ENCODE peak calls at places on chromosomes 7 and 10, in nine cellular contexts. U is heart left ventricle, H is neural progenitor cell, F is upper lobe of right lung, S is fibroblast of lung, L is nephron progenitor cell, P is RWPE1, E is BJ, D is cardiac muscle cell. N is an unnamed sample.

GRCh38 chr7:134619627-134620331 is 26.9 kb upstream of the BPGM start:
- DNase-seq in U (no peak), H (no peak), F (no peak), S (peak), L (no peak), P (peak), E (peak), D (no peak), N (no peak)

GRCh38 chr7:98174334-98175259 is 36.6 kb upstream of the BHLHA15 start:
- DNase-seq in U (peak), H (no peak), F (peak), S (no peak), L (no peak), P (no peak), E (no peak), D (no peak), N (no peak)

GRCh38 chr10:126969310-126969709 is 64.1 kb downstream of the DOCK1 start:
- DNase-seq in U (no peak), H (peak), F (no peak), S (no peak), L (no peak), P (peak), E (no peak), D (no peak), N (no peak)

GRCh38 chr7:4185136-4185535 is 497.0 kb upstream of the FOXK1 start:
- DNase-seq in U (peak), H (no peak), F (no peak), S (no peak), L (no peak), P (no peak), E (no peak), D (no peak), N (no peak)

GRCh38 chr10:59904431-59905065 is 1.8 kb downstream of the CCDC6 start:
- DNase-seq in U (no peak), H (peak), F (no peak), S (no peak), L (peak), P (no peak), E (no peak), D (peak), N (no peak)

GRCh38 chr10:126252884-126253612 is 135.2 kb downstream of the ADAM12 start:
- DNase-seq in U (peak), H (no peak), F (no peak), S (peak), L (no peak), P (peak), E (peak), D (no peak), N (no peak)

GRCh38 chr7:19538036-19538435 is 170.8 kb downstream of the POLR1F start:
- DNase-seq in U (no peak), H (peak), F (no peak), S (peak), L (no peak), P (no peak), E (no peak), D (no peak), N (no peak)

GRCh38 chr10:62307635-62308034 is 39.0 kb upstream of the RTKN2 start:
- DNase-seq in U (no peak), H (no peak), F (no peak), S (no peak), L (no peak), P (no peak), E (no peak), D (no peak), N (no peak)

GRCh38 chr7:44072364-44073231 is 7.2 kb upstream of the PGAM2 start:
- DNase-seq in U (peak), H (peak), F (no peak), S (peak), L (peak), P (peak), E (peak), D (peak), N (peak)

GRCh38 chr7:66326501-66327180 is 121.5 kb downstream of the TPST1 start:
- DNase-seq in U (no peak), H (no peak), F (no peak), S (peak), L (no peak), P (no peak), E (peak), D (no peak), N (no peak)

GRCh38 chr7:4738711-4739527 is 36.5 kb upstream of the AP5Z1 start:
- DNase-seq in U (peak), H (peak), F (no peak), S (peak), L (peak), P (peak), E (no peak), D (peak), N (no peak)

GRCh38 chr7:77800158-77800557 is 1.6 kb downstream of the PHTF2 start:
- DNase-seq in U (no peak), H (no peak), F (no peak), S (peak), L (no peak), P (no peak), E (no peak), D (peak), N (no peak)

GRCh38 chr7:28536259-28536658 is 123.9 kb downstream of the CREB5 start:
- DNase-seq in U (no peak), H (peak), F (no peak), S (peak), L (peak), P (peak), E (no peak), D (peak), N (no peak)

GRCh38 chr10:75754096-75754495 is 322.7 kb downstream of the LRMDA start:
- DNase-seq in U (no peak), H (no peak), F (no peak), S (no peak), L (no peak), P (no peak), E (no peak), D (no peak), N (no peak)

GRCh38 chr7:96962221-96962620 is 43.1 kb upstream of the DLX6 start:
- DNase-seq in U (no peak), H (no peak), F (no peak), S (peak), L (no peak), P (no peak), E (no peak), D (no peak), N (no peak)

GRCh38 chr7:156117542-156118245 is 305.4 kb upstream of the SHH start:
- DNase-seq in U (no peak), H (no peak), F (no peak), S (no peak), L (no peak), P (no peak), E (no peak), D (no peak), N (no peak)

GRCh38 chr7:117606132-117606531 is 126.3 kb downstream of the CFTR start:
- DNase-seq in U (no peak), H (no peak), F (no peak), S (no peak), L (no peak), P (no peak), E (no peak), D (no peak), N (no peak)

GRCh38 chr10:76150139-76150885 is 718.9 kb downstream of the LRMDA start:
- DNase-seq in U (no peak), H (peak), F (peak), S (peak), L (peak), P (peak), E (no peak), D (peak), N (no peak)

GRCh38 chr10:119135517-119135890 is 30.0 kb downstream of the SFXN4 start:
- DNase-seq in U (no peak), H (no peak), F (no peak), S (no peak), L (no peak), P (no peak), E (no peak), D (no peak), N (no peak)

GRCh38 chr7:94022550-94022949 is 18.4 kb upstream of the BET1 start:
- DNase-seq in U (no peak), H (no peak), F (no peak), S (no peak), L (no peak), P (no peak), E (no peak), D (no peak), N (no peak)

GRCh38 chr7:127391591-127392181 is 822 bp downstream of the ZNF800 start:
- DNase-seq in U (no peak), H (peak), F (peak), S (peak), L (no peak), P (peak), E (no peak), D (peak), N (no peak)

GRCh38 chr10:84762754-84763394 is 434.5 kb downstream of the CCSER2 start:
- DNase-seq in U (no peak), H (peak), F (no peak), S (no peak), L (no peak), P (no peak), E (no peak), D (no peak), N (no peak)

GRCh38 chr10:63145782-63146181 is 12.7 kb downstream of the NRBF2 start:
- DNase-seq in U (no peak), H (no peak), F (no peak), S (peak), L (no peak), P (no peak), E (no peak), D (no peak), N (no peak)

GRCh38 chr7:45702751-45703150 is 128.6 kb downstream of the ADCY1 start:
- DNase-seq in U (no peak), H (no peak), F (peak), S (no peak), L (no peak), P (no peak), E (no peak), D (no peak), N (no peak)

GRCh38 chr7:70432567-70433001 is 699.4 kb upstream of the GALNT17 start:
- DNase-seq in U (no peak), H (no peak), F (no peak), S (no peak), L (peak), P (no peak), E (no peak), D (no peak), N (no peak)

GRCh38 chr7:16708980-16709379 is 44.6 kb upstream of the TSPAN13 start:
- DNase-seq in U (peak), H (no peak), F (no peak), S (peak), L (no peak), P (peak), E (peak), D (no peak), N (no peak)

GRCh38 chr7:106068986-106069385 is 43.1 kb downstream of the SYPL1 start:
- DNase-seq in U (no peak), H (no peak), F (no peak), S (peak), L (no peak), P (no peak), E (no peak), D (no peak), N (no peak)

GRCh38 chr10:3887885-3888476 is 103.0 kb upstream of the KLF6 start:
- DNase-seq in U (peak), H (peak), F (no peak), S (peak), L (no peak), P (peak), E (peak), D (no peak), N (no peak)

GRCh38 chr10:11180228-11180627 is 162.6 kb downstream of the CELF2 start:
- DNase-seq in U (no peak), H (no peak), F (peak), S (no peak), L (no peak), P (no peak), E (no peak), D (no peak), N (no peak)

GRCh38 chr10:112827951-112828350 is 122.1 kb upstream of the TCF7L2 start:
- DNase-seq in U (no peak), H (no peak), F (no peak), S (no peak), L (no peak), P (peak), E (no peak), D (no peak), N (no peak)

GRCh38 chr7:33854951-33855350 is 50.4 kb upstream of the BMPER start:
- DNase-seq in U (no peak), H (no peak), F (no peak), S (peak), L (no peak), P (no peak), E (peak), D (no peak), N (no peak)

GRCh38 chr7:15932318-15932717 is 245.8 kb upstream of the MEOX2 start:
- DNase-seq in U (no peak), H (no peak), F (no peak), S (no peak), L (no peak), P (no peak), E (no peak), D (no peak), N (no peak)

GRCh38 chr10:48462482-48463020 is 142.3 kb downstream of the ARHGAP22 start:
- DNase-seq in U (no peak), H (no peak), F (peak), S (no peak), L (no peak), P (no peak), E (no peak), D (no peak), N (no peak)

GRCh38 chr7:98735801-98736200 is 118.7 kb downstream of the NPTX2 start:
- DNase-seq in U (no peak), H (no peak), F (peak), S (no peak), L (no peak), P (no peak), E (no peak), D (no peak), N (no peak)

GRCh38 chr10:71957546-71958275 is 6.5 kb upstream of the CHST3 start:
- DNase-seq in U (no peak), H (no peak), F (no peak), S (no peak), L (no peak), P (no peak), E (no peak), D (no peak), N (no peak)
- TF ChIP-seq CTCF in U (no peak), H (peak), F (no peak), S (peak), L (no peak), P (no peak), E (peak), D (peak), N (no peak)

DNA sequence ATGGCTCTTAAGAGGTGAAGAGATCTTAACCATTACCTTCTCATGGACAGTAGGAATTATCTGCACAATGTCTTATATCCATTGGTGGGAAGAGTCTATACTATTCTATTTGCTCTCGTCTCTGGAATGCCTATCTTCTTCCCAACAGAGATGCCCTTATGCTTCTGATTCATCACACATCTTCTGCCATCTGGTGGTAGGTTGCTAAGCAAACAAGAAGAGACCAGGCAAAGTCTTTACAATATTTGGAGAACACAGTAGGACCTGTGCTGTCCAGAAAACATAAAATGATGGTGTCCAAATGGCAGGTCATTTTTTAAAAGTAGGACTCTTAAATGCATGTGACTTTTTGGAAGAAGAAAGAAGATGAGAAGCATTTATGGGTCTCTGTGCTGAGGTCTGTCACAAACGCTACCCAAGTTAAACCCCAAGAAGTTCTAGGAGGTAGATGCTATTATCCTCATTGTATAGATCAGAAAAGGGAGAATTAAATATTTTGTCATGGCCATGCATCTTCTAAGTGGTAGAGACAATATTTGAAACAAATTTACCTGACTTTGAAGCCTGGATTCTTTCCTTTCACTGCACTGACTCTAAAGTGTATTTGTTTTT is 67.8 kb upstream of the NXPH1 start:
- DNase-seq in U (no peak), H (peak), F (no peak), S (no peak), L (no peak), P (no peak), E (no peak), D (peak), N (no peak)
- TF ChIP-seq CTCF in U (peak), H (peak), F (no peak), S (no peak), L (peak), P (peak), E (no peak), D (no peak), N (no peak)

GRCh38 chr7:51260516-51260915 is 56.1 kb downstream of the COBL start:
- DNase-seq in U (no peak), H (no peak), F (no peak), S (no peak), L (no peak), P (no peak), E (no peak), D (no peak), N (no peak)

GRCh38 chr7:51262796-51263519 is 53.7 kb downstream of the COBL start:
- DNase-seq in U (no peak), H (no peak), F (no peak), S (no peak), L (no peak), P (no peak), E (no peak), D (no peak), N (no peak)

GRCh38 chr7:51263631-51264484 is 52.8 kb downstream of the COBL start:
- DNase-seq in U (no peak), H (no peak), F (no peak), S (no peak), L (no peak), P (peak), E (no peak), D (no peak), N (no peak)

GRCh38 chr7:51261117-51261835 is 55.3 kb downstream of the COBL start:
- DNase-seq in U (peak), H (no peak), F (no peak), S (no peak), L (no peak), P (no peak), E (no peak), D (no peak), N (no peak)

GRCh38 chr7:51261950-51262795 is 54.4 kb downstream of the COBL start:
- DNase-seq in U (no peak), H (no peak), F (no peak), S (no peak), L (no peak), P (no peak), E (no peak), D (no peak), N (no peak)
- TF ChIP-seq CTCF in U (no peak), H (no peak), F (no peak), S (no peak), L (no peak), P (no peak), E (no peak), D (no peak), N (no peak)

GRCh38 chr7:130369110-130369711 is 11.1 kb upstream of the CPA1 start:
- DNase-seq in U (no peak), H (no peak), F (no peak), S (peak), L (no peak), P (no peak), E (no peak), D (peak), N (peak)

GRCh38 chr7:130372402-130372801 is 7.9 kb upstream of the CPA1 start:
- DNase-seq in U (no peak), H (no peak), F (no peak), S (no peak), L (no peak), P (no peak), E (no peak), D (no peak), N (no peak)

GRCh38 chr7:130372813-130373212 is 7.5 kb upstream of the CPA1 start:
- DNase-seq in U (no peak), H (no peak), F (no peak), S (no peak), L (no peak), P (no peak), E (no peak), D (no peak), N (no peak)

GRCh38 chr7:130369831-130370230 is 10.5 kb upstream of the CPA1 start:
- DNase-seq in U (no peak), H (no peak), F (no peak), S (peak), L (no peak), P (no peak), E (no peak), D (no peak), N (no peak)

DNA sequence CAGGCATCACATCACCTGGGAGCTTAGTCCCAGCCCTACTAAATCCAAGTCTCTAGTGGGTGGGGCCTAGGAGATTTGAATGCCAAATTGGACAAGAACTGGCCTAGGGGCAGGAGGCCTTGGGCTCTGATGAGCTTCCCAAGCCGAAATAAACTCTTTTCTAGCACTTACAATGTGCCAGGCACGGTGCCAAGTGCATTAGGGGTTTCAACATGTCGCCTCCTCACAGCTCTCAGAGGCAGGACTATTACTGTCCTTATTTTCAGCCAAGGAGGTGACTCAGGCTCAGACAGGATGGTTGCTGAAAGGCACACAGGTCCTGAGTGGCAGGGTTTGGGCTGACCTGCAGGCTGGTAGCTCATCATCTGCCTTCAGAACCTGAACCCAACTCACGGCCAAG is 9.2 kb upstream of the CPA1 start:
- DNase-seq in U (no peak), H (no peak), F (no peak), S (peak), L (no peak), P (no peak), E (no peak), D (no peak), N (peak)
- TF ChIP-seq CTCF in U (no peak), H (no peak), F (no peak), S (no peak), L (no peak), P (no peak), E (no peak), D (no peak), N (no peak)

GRCh38 chr10:13437026-13437555 is 89.0 kb upstream of the SEPHS1 start:
- DNase-seq in U (no peak), H (no peak), F (no peak), S (no peak), L (no peak), P (no peak), E (no peak), D (no peak), N (no peak)

GRCh38 chr10:13441476-13441875 is 87.3 kb downstream of the BEND7 start:
- DNase-seq in U (no peak), H (no peak), F (no peak), S (peak), L (no peak), P (no peak), E (no peak), D (no peak), N (no peak)

GRCh38 chr10:13439313-13439712 is 89.5 kb downstream of the BEND7 start:
- DNase-seq in U (no peak), H (no peak), F (no peak), S (no peak), L (no peak), P (no peak), E (no peak), D (no peak), N (no peak)

GRCh38 chr10:13439771-13440708 is 88.8 kb downstream of the BEND7 start:
- DNase-seq in U (peak), H (peak), F (peak), S (peak), L (peak), P (peak), E (no peak), D (peak), N (no peak)

GRCh38 chr10:13440709-13441061 is 88.1 kb downstream of the BEND7 start:
- DNase-seq in U (no peak), H (no peak), F (no peak), S (no peak), L (no peak), P (no peak), E (no peak), D (no peak), N (no peak)
- TF ChIP-seq CTCF in U (no peak), H (no peak), F (no peak), S (no peak), L (peak), P (peak), E (no peak), D (no peak), N (no peak)

GRCh38 chr10:124025638-124026336 is 67.6 kb downstream of the CHST15 start:
- DNase-seq in U (no peak), H (peak), F (no peak), S (peak), L (no peak), P (no peak), E (no peak), D (peak), N (no peak)
- TF ChIP-seq CTCF in U (peak), H (peak), F (peak), S (peak), L (peak), P (no peak), E (peak), D (no peak), N (no peak)